ENCODE peak calls at places on chromosomes 2 and 18, in seven cellular contexts. O is heart left ventricle, H is lower lobe of right lung, K is suprapubic skin, Y is body of pancreas, D is endodermal cell, E is brain microvascular endothelial cell. F is an unnamed sample.

GRCh38 chr18:51727780-51728179 is 530.3 kb upstream of the MEX3C start:
- DNase-seq in H (no peak), K (no peak), D (no peak), Y (no peak), E (no peak), O (no peak), F (no peak)

GRCh38 chr2:76385943-76386342 is 675.2 kb upstream of the GCFC2 start:
- DNase-seq in K (no peak), O (no peak), H (no peak), E (no peak), D (no peak), Y (no peak), F (no peak)

GRCh38 chr2:238636269-238637073 is 209.7 kb downstream of the ASB1 start:
- DNase-seq in K (no peak), D (no peak), Y (no peak), H (no peak), O (no peak), E (no peak), F (no peak)

GRCh38 chr18:78794031-78794430 is 185.6 kb upstream of the SALL3 start:
- DNase-seq in H (no peak), D (no peak), Y (no peak), K (no peak), O (no peak), E (no peak), F (no peak)

GRCh38 chr18:80171190-80171872 is 62.3 kb downstream of the ADNP2 start:
- DNase-seq in K (no peak), H (peak; percentile 61), D (peak; percentile 88), O (no peak), E (no peak), Y (peak; percentile 36), F (peak; percentile 85)

GRCh38 chr2:159922563-159922962 is 124.6 kb upstream of the CD302 start:
- DNase-seq in H (no peak), Y (no peak), D (no peak), O (no peak), K (no peak), E (no peak), F (no peak)

GRCh38 chr2:51559026-51559425 is 527.1 kb upstream of the NRXN1 start:
- DNase-seq in K (no peak), E (no peak), D (no peak), O (no peak), Y (no peak), H (no peak), F (no peak)

GRCh38 chr2:5782103-5782502 is 89.9 kb downstream of the SOX11 start:
- DNase-seq in K (no peak), Y (no peak), D (no peak), O (no peak), E (no peak), H (no peak), F (no peak)

GRCh38 chr2:15889800-15890498 is 50.4 kb upstream of the MYCN start:
- DNase-seq in E (no peak), Y (no peak), K (no peak), O (no peak), D (no peak), H (no peak), F (no peak)

GRCh38 chr2:45265336-45265735 is 256.1 kb upstream of the SIX2 start:
- DNase-seq in O (no peak), Y (no peak), K (no peak), D (no peak), E (no peak), H (no peak), F (no peak)

GRCh38 chr2:156892449-156893335 is 364.8 kb upstream of the GALNT5 start:
- DNase-seq in E (peak; percentile 16), H (no peak), D (no peak), Y (peak; percentile 9), K (no peak), O (no peak), F (no peak)

GRCh38 chr2:105812180-105813044 is 67.7 kb downstream of the NCK2 start:
- DNase-seq in K (no peak), Y (no peak), O (no peak), H (no peak), D (no peak), E (peak; percentile 61), F (no peak)

GRCh38 chr2:4246364-4247131 is 543.2 kb downstream of the DCDC2C start:
- DNase-seq in D (no peak), H (no peak), K (no peak), O (no peak), Y (no peak), E (no peak), F (no peak)

GRCh38 chr2:74922592-74923227 is 35.7 kb upstream of the POLE4 start:
- DNase-seq in H (no peak), E (no peak), K (no peak), O (no peak), Y (no peak), D (no peak), F (no peak)

GRCh38 chr2:45860136-45861106 is 208.9 kb downstream of the PRKCE start:
- DNase-seq in O (peak; percentile 67), D (peak; percentile 55), K (peak; percentile 84), E (peak; percentile 16), H (peak; percentile 52), Y (peak; percentile 55), F (peak; percentile 85)

GRCh38 chr18:75319905-75320304 is 107.6 kb downstream of the SMIM21 start:
- DNase-seq in H (no peak), K (no peak), D (no peak), O (no peak), E (no peak), Y (no peak), F (no peak)
- H3K36me3 ChIP-seq in H (no peaks in the 10 kb centered on the region), K (no peaks in the 10 kb centered on the region), D (no peaks in the 10 kb centered on the region), O (no peaks in the 10 kb centered on the region), E (no peaks in the 10 kb centered on the region), Y (no peaks in the 10 kb centered on the region), F (no peaks in the 10 kb centered on the region)

DNA sequence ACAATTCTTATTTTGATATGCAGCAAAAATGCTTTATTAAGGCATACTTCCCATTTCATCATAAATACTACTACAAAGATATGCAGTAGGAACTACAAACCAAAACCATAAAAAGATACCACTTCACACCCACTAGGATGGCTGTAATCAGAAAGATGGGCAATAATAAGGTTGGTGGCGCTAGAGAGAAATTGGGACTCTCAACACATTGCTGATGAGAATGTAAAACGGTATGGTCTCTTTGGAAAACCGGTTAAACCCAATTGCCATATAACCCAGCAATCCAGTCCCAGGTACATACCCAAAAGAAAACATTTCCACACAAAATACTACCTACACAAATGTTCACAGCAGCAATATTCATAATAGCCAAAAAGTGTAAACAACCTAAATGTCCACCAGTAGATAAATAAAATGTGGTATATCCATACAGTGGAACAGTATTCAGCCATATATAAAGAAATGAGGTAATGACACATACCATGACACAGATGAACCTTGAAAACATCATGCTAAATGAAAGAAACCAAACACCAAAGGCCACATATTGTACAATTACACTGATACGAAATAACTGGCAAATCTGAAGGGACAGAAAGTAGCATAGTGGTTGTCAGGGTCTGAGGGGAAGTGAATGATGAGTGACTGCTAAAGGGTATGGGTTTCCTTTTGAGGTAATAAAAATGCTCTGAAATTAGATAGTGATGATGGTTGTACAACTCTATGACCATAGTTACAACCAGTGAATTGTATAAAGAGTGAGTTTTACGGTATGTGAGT is 12.7 kb downstream of the SP3 start:
- DNase-seq in H (no peak), D (no peak), E (no peak), Y (no peak), O (no peak), K (no peak), F (no peak)
- TF ChIP-seq CTCF in H (no peak), D (peak; percentile 13), E (no peak), Y (no peak), O (no peak), K (no peak), F (no peak)

DNA sequence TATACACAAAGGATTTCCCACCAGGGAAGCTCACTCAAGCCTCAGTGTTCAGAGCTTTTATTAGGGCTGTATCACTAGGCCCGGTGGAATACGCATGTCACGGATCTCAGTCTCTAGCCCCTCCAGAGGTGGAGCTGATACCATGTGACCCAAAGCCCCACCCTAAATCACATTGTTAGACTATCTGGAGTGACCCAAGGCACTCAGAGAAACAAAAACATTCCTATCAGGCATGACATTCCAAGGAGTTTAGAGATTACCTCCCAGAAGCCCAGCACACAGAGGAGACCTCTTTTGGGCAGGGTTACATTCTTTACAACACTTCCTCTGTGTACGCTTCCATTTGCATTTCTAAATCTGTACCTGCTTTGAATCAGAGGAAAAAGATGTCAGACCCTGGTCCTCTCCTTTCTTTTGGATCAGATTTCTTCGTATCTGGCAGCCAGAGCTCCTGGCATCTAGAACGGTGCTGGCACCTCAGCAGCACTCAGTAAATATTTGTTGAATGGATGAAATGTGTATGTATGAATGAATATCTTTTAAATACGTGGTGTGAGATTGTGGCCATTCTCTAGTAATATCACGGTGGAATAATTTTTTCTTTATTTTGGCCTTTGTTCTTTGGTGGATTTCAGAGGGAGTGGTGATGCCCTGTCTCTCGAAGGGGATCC is 37.7 kb upstream of the SMAD2 start:
- DNase-seq in Y (peak; percentile 25), O (no peak), H (no peak), D (peak; percentile 87), K (no peak), E (peak; percentile 69), F (no peak)
- H3K36me3 ChIP-seq in Y (no peaks in the 10 kb centered on the region), O (no peaks in the 10 kb centered on the region), H (no peaks in the 10 kb centered on the region), D (no peaks in the 10 kb centered on the region), K (no peaks in the 10 kb centered on the region), E (no peaks in the 10 kb centered on the region), F (no peaks in the 10 kb centered on the region)

GRCh38 chr2:232551289-232551688 is 800 bp downstream of the EIF4E2 start:
- DNase-seq in O (no peak), E (no peak), H (no peak), Y (no peak), K (no peak), D (no peak), F (no peak)

GRCh38 chr2:232547991-232548390 is 2.4 kb downstream of the TIGD1 start:
- DNase-seq in H (no peak), D (no peak), K (peak; percentile 50), E (no peak), Y (no peak), O (no peak), F (no peak)

GRCh38 chr2:232551776-232552175 is 1.3 kb downstream of the EIF4E2 start:
- DNase-seq in E (no peak), Y (no peak), O (no peak), H (no peak), K (no peak), D (no peak), F (no peak)

GRCh38 chr2:232549655-232550350 is 554 bp downstream of the TIGD1 start:
- DNase-seq in E (no peak), Y (no peak), K (no peak), D (no peak), H (no peak), O (no peak), F (no peak)

DNA sequence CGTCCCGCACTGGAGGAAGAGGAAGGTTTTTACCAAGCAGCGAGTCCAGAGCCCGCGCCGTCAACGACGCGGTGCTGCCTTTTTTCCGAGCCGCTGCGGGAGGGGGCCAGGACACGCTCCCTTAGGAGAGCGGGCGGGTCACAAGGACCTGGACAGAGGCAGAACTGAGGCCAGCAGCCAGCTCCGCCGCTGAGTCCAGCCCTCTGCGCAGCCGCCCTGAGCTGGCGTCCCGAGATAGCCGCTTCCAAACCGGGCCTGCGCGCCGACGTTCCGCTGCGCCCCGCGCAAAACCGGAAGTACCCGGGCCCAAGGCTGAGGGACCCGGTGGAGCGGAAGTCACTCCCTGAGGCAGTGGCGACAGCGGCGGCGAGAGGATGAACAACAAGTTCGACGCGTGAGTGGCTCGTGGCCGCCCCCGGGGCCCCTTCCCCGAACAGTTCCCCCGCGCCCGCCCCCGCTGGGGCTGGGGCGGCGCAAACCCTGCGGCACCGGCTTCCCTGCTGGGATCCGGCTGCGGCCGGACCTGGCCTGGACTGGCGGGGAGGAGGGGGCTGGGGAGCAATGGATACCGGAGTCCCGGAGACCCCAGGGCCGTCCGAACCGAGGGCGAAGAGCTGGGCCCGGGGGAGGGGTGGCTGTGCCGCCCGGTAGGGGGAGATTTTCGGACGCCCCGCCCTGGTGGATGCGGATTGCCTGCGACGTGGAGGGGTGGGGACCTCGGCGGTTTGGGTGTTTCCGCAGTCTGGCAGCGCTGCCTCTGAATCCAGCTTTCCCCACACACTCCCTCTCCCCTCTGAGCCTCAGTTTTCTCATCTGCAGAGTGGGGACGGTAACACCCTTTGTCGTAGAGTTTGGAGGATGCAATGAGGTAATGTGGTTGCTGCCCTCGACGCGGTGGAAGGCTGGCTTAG is at the start of the genes EIF4E2 and TIGD1:
- DNase-seq in H (peak; percentile 96), Y (peak; percentile 94), K (peak; percentile 97), E (peak; percentile 91), O (peak; percentile 94), D (peak; percentile 98), F (peak; percentile 98)
- TF ChIP-seq CTCF in H (peak; percentile 43), Y (peak; percentile 51), K (peak; percentile 31), E (peak; percentile 45), O (peak; percentile 44), D (peak; percentile 65), F (peak; percentile 23)